ENCODE peak calls at places on chromosomes 16 and 17, in six cellular contexts. N is stimulated activated CD4-positive, alpha-beta T cell treated with anti-CD3 and anti-CD28 coated beads, Interleukin-15, amount 100 ng/mL, for 1 hour; X is activated CD4-positive, alpha-beta T cell treated with anti-CD3 and anti-CD28 coated beads, Interleukin-2, amount 50 U/mL, for 24 hours; L is germinal center; D is NCI-H510A; E is NCI-H1930. Q is an unnamed sample.

GRCh38 chr17:69143683-69144231 is 2.1 kb upstream of the ABCA6 start:
- DNase-seq in N (no peak), X (no peak), L (no peak), D (no peak), E (no peak), Q (no peak)

GRCh38 chr17:63544467-63545301 is 5.6 kb upstream of the DCAF7 start:
- DNase-seq in N (no peak), X (no peak), L (no peak), D (no peak), E (no peak), Q (no peak)

GRCh38 chr16:5649762-5650445 is 552.3 kb upstream of the EEF2KMT start:
- DNase-seq in N (no peak), X (no peak), L (no peak), D (peak; percentile 12), E (no peak), Q (no peak)

GRCh38 chr16:84013787-84014569 is 28.6 kb downstream of the SLC38A8 start:
- DNase-seq in N (peak; percentile 27), X (peak; percentile 39), L (peak; percentile 83), D (no peak), E (peak; percentile 83), Q (peak; percentile 50)

GRCh38 chr17:227581-228222 is 46.3 kb upstream of the DOC2B start:
- DNase-seq in N (no peak), X (no peak), L (no peak), D (no peak), E (no peak), Q (no peak)

GRCh38 chr16:88955906-88956305 is 21.1 kb downstream of the CBFA2T3 start:
- DNase-seq in N (no peak), X (no peak), L (no peak), D (no peak), E (no peak), Q (no peak)

GRCh38 chr17:65495255-65496060 is 66.0 kb downstream of the AXIN2 start:
- DNase-seq in N (no peak), X (no peak), L (no peak), D (peak; percentile 27), E (no peak), Q (no peak)

GRCh38 chr17:44219636-44220210 is at the start of gene UBTF:
- DNase-seq in N (peak; percentile 58), X (no peak), L (peak; percentile 72), D (peak; percentile 85), E (peak; percentile 66), Q (peak; percentile 74)

GRCh38 chr16:76278976-76279375 is 1.8 kb downstream of the CNTNAP4 start:
- DNase-seq in N (no peak), X (no peak), L (no peak), D (no peak), E (no peak), Q (no peak)

GRCh38 chr16:29192329-29193247 is 207.7 kb downstream of the LAT start:
- DNase-seq in N (no peak), X (no peak), L (no peak), D (no peak), E (no peak), Q (peak; percentile 34)

GRCh38 chr17:59890720-59891119 is 2.0 kb downstream of the TUBD1 start:
- DNase-seq in N (no peak), X (no peak), L (no peak), D (no peak), E (no peak), Q (no peak)

GRCh38 chr17:32488177-32488542 is 1.4 kb downstream of the CDK5R1 start:
- DNase-seq in N (no peak), X (no peak), L (no peak), D (no peak), E (no peak), Q (no peak)

GRCh38 chr16:336269-336668 is 16.3 kb downstream of the AXIN1 start:
- DNase-seq in N (no peak), X (no peak), L (no peak), D (no peak), E (no peak), Q (no peak)

GRCh38 chr17:17156511-17156910 is 49.6 kb downstream of the PLD6 start:
- DNase-seq in N (no peak), X (no peak), L (no peak), D (no peak), E (no peak), Q (no peak)

GRCh38 chr16:55471448-55472097 is 7.4 kb upstream of the MMP2 start:
- DNase-seq in N (no peak), X (no peak), L (no peak), D (no peak), E (no peak), Q (no peak)

GRCh38 chr16:28981517-28981916 is 3.3 kb upstream of the LAT start:
- DNase-seq in N (no peak), X (peak; percentile 40), L (peak; percentile 72), D (no peak), E (no peak), Q (no peak)

GRCh38 chr17:38511126-38512108 is 83.2 kb downstream of the ARHGAP23 start:
- DNase-seq in N (no peak), X (no peak), L (no peak), D (no peak), E (no peak), Q (no peak)

GRCh38 chr16:74760007-74760767 is 14.4 kb downstream of the FA2H start:
- DNase-seq in N (no peak), X (no peak), L (no peak), D (no peak), E (no peak), Q (no peak)

GRCh38 chr17:78343099-78343432 is 16.8 kb downstream of the SOCS3 start:
- DNase-seq in N (no peak), X (no peak), L (no peak), D (no peak), E (no peak), Q (no peak)

GRCh38 chr17:77842906-77843249 is 115.6 kb upstream of the TNRC6C start:
- DNase-seq in N (no peak), X (no peak), L (no peak), D (no peak), E (no peak), Q (no peak)

GRCh38 chr16:29702307-29702706 is 23.3 kb downstream of the QPRT start:
- DNase-seq in N (no peak), X (peak; percentile 11), L (no peak), D (no peak), E (no peak), Q (no peak)

GRCh38 chr16:66846266-66846665 is 2.1 kb downstream of the CA7 start:
- DNase-seq in N (no peak), X (no peak), L (no peak), D (no peak), E (no peak), Q (no peak)

GRCh38 chr17:28480278-28480677 is 6.8 kb downstream of the SLC13A2 start:
- DNase-seq in N (no peak), X (no peak), L (no peak), D (no peak), E (no peak), Q (no peak)

GRCh38 chr17:68835061-68835460 is 120.1 kb downstream of the ABCA8 start:
- DNase-seq in N (no peak), X (no peak), L (no peak), D (no peak), E (no peak), Q (no peak)

GRCh38 chr17:72139213-72139612 is 18.4 kb downstream of the SOX9 start:
- DNase-seq in N (no peak), X (no peak), L (no peak), D (no peak), E (no peak), Q (no peak)

GRCh38 chr16:67000384-67001158 is 12.2 kb downstream of the CES4A start:
- DNase-seq in N (peak; percentile 45), X (peak; percentile 26), L (peak; percentile 84), D (peak; percentile 58), E (no peak), Q (no peak)

GRCh38 chr17:1568950-1569810 is 6.6 kb upstream of the PITPNA start:
- DNase-seq in N (no peak), X (no peak), L (no peak), D (no peak), E (no peak), Q (no peak)

GRCh38 chr17:27929990-27930389 is 36.8 kb upstream of the LYRM9 start:
- DNase-seq in N (no peak), X (no peak), L (no peak), D (no peak), E (no peak), Q (no peak)

GRCh38 chr17:68172461-68172954 is 75.3 kb upstream of the AMZ2 start:
- DNase-seq in N (peak; percentile 60), X (peak; percentile 60), L (peak; percentile 13), D (peak; percentile 19), E (peak; percentile 76), Q (peak; percentile 80)

GRCh38 chr17:22694362-22695227 is 1002.3 kb downstream of the KCNJ18 start:
- DNase-seq in N (no peak), X (no peak), L (no peak), D (no peak), E (peak; percentile 56), Q (no peak)

GRCh38 chr16:16133943-16134604 is 89.2 kb downstream of the ABCC6 start:
- DNase-seq in N (no peak), X (no peak), L (no peak), D (no peak), E (no peak), Q (no peak)

GRCh38 chr17:8185580-8186445 is 4.2 kb downstream of the BORCS6 start:
- DNase-seq in N (peak; percentile 94), X (peak; percentile 93), L (peak; percentile 69), D (peak; percentile 34), E (peak; percentile 77), Q (peak; percentile 84)

GRCh38 chr16:73337371-73337770 is 289.4 kb upstream of the ZFHX3 start:
- DNase-seq in N (no peak), X (no peak), L (no peak), D (no peak), E (no peak), Q (no peak)

GRCh38 chr17:29358421-29358820 is 31.7 kb upstream of the TAOK1 start:
- DNase-seq in N (no peak), X (no peak), L (no peak), D (no peak), E (no peak), Q (no peak)

GRCh38 chr17:17386143-17386800 is 83.1 kb downstream of the NT5M start:
- DNase-seq in N (no peak), X (no peak), L (no peak), D (no peak), E (no peak), Q (no peak)

GRCh38 chr16:84038491-84038890 is 4.1 kb downstream of the SLC38A8 start:
- DNase-seq in N (no peak), X (no peak), L (no peak), D (no peak), E (no peak), Q (no peak)

GRCh38 chr17:81488276-81488860 is 24.2 kb downstream of the ACTG1 start:
- DNase-seq in N (no peak), X (no peak), L (no peak), D (no peak), E (no peak), Q (no peak)

GRCh38 chr17:8935194-8935593 is 30.3 kb downstream of the PIK3R5 start:
- DNase-seq in N (peak; percentile 35), X (peak; percentile 69), L (no peak), D (no peak), E (no peak), Q (no peak)

GRCh38 chr17:55478971-55479370 is 32.3 kb downstream of the SMIM36 start:
- DNase-seq in N (no peak), X (no peak), L (no peak), D (no peak), E (no peak), Q (no peak)